ENCODE peak calls at places on chromosomes 12 and 14, in seven cellular contexts. U is trophoblast cell, I is LNCaP clone FGC, D is AG09309, B is fibroblast of lung, N is T-helper 9 cell, V is SHP77 treated with DMSO at 0.1 percent for 48 hours. G is an unnamed sample.

GRCh38 chr12:85253823-85254222 is 26.2 kb upstream of the ALX1 start:
- DNase-seq in I (no peak), N (no peak), D (no peak), U (no peak), B (no peak), V (no peak), G (no peak)

GRCh38 chr14:56738020-56738419 is 72.3 kb downstream of the OTX2 start:
- DNase-seq in D (no peak), I (no peak), N (no peak), B (no peak), V (no peak), U (no peak), G (no peak)

GRCh38 chr14:100712490-100712889 is 14.2 kb upstream of the DLK1 start:
- DNase-seq in B (no peak), I (peak), V (peak), N (no peak), D (no peak), U (no peak), G (no peak)

GRCh38 chr14:51596473-51596870 is 55.2 kb upstream of the FRMD6 start:
- DNase-seq in D (no peak), V (no peak), B (no peak), N (no peak), U (no peak), I (no peak), G (no peak)

GRCh38 chr14:88326352-88327103 is 3.5 kb upstream of the KCNK10 start:
- DNase-seq in U (no peak), D (no peak), B (no peak), I (no peak), N (no peak), V (no peak), G (no peak)

GRCh38 chr12:116697305-116698130 is 40.4 kb downstream of the SPRING1 start:
- DNase-seq in D (no peak), I (peak), B (peak), U (no peak), V (no peak), N (no peak), G (no peak)

GRCh38 chr14:63452796-63453195 is 90.4 kb downstream of the PPP2R5E start:
- DNase-seq in V (no peak), B (no peak), N (no peak), D (no peak), U (no peak), I (no peak), G (no peak)

GRCh38 chr12:96401061-96401871 is 1.0 kb upstream of the CDK17 start:
- DNase-seq in N (peak), U (no peak), I (no peak), D (no peak), B (peak), V (peak), G (peak)

GRCh38 chr12:89472508-89472907 is 52.1 kb downstream of the GALNT4 start:
- DNase-seq in B (peak), I (no peak), D (no peak), U (no peak), N (no peak), V (no peak), G (no peak)

GRCh38 chr12:48827026-48827425 is 8.7 kb downstream of the CACNB3 start:
- DNase-seq in U (no peak), V (no peak), N (no peak), D (no peak), B (no peak), I (no peak), G (no peak)

GRCh38 chr12:111753144-111753881 is 13.4 kb upstream of the ALDH2 start:
- DNase-seq in U (peak), N (no peak), I (no peak), V (no peak), D (peak), B (peak), G (no peak)

G was measured in CD4-positive, alpha-beta T cell.